ENCODE peak calls at places on chromosomes 13 and 19, in seven cellular contexts. V, D, U, P, J, L and R are unnamed samples. For H3K9me3, the result is how much of the 10 kb centered on the place peaks cover.

GRCh38 chr19:58261968-58262921 is 16.5 kb upstream of the ZNF8 start:
- DNase-seq in V (no peak), D (no peak), U (no peak), P (no peak), J (no peak), L (no peak), R (no peak)

GRCh38 chr13:52195052-52195837 is 35.8 kb upstream of the NEK3 start:
- DNase-seq in V (peak), D (peak), U (peak), P (peak), J (peak), L (peak), R (peak)

GRCh38 chr13:71417205-71417604 is 449.8 kb downstream of the DACH1 start:
- DNase-seq in V (no peak), D (no peak), U (no peak), P (peak), J (no peak), L (no peak), R (no peak)

GRCh38 chr19:15315101-15315500 is 17.2 kb downstream of the BRD4 start:
- DNase-seq in V (no peak), D (no peak), U (no peak), P (no peak), J (no peak), L (no peak), R (no peak)

GRCh38 chr13:30906411-30906990 is 430 bp downstream of the MEDAG start:
- DNase-seq in V (peak), D (no peak), U (no peak), P (peak), J (no peak), L (no peak), R (no peak)

GRCh38 chr19:18708452-18709231 is 25.2 kb downstream of the CRTC1 start:
- DNase-seq in V (no peak), D (peak), U (no peak), P (no peak), J (no peak), L (no peak), R (no peak)

GRCh38 chr19:16208064-16208759 is 10.5 kb downstream of the AP1M1 start:
- DNase-seq in V (no peak), D (no peak), U (no peak), P (no peak), J (no peak), L (no peak), R (no peak)

GRCh38 chr13:28129911-28130693 is 8.2 kb upstream of the PAN3 start:
- DNase-seq in V (no peak), D (no peak), U (no peak), P (no peak), J (no peak), L (no peak), R (no peak)

GRCh38 chr19:42634409-42635232 is 39.9 kb upstream of the CEACAM8 start:
- DNase-seq in V (no peak), D (no peak), U (no peak), P (no peak), J (no peak), L (no peak), R (no peak)

GRCh38 chr19:42473686-42474085 is 30.9 kb upstream of the CXCL17 start:
- DNase-seq in V (no peak), D (no peak), U (no peak), P (no peak), J (no peak), L (no peak), R (no peak)

GRCh38 chr13:114055766-114056165 is 76.7 kb downstream of the RASA3 start:
- DNase-seq in V (no peak), D (no peak), U (no peak), P (no peak), J (no peak), L (no peak), R (no peak)

GRCh38 chr19:47719047-47719885 is 6.0 kb downstream of the EHD2 start:
- DNase-seq in V (peak), D (peak), U (peak), P (peak), J (no peak), L (peak), R (peak)

GRCh38 chr13:89982406-89983085 is 1364.9 kb upstream of the MIR17HG start:
- DNase-seq in V (no peak), D (no peak), U (no peak), P (peak), J (no peak), L (no peak), R (no peak)

GRCh38 chr13:44396295-44396962 is 22.8 kb downstream of the SERP2 start:
- DNase-seq in V (no peak), D (no peak), U (no peak), P (no peak), J (no peak), L (no peak), R (no peak)

GRCh38 chr13:33455291-33455690 is 169.7 kb upstream of the STARD13 start:
- DNase-seq in V (no peak), D (no peak), U (no peak), P (no peak), J (no peak), L (no peak), R (no peak)

GRCh38 chr19:11767633-11768133 is 883 bp downstream of the ZNF441 start:
- DNase-seq in V (peak), D (peak), U (no peak), P (peak), J (no peak), L (peak), R (peak)

GRCh38 chr13:27920677-27921420 is 1.0 kb downstream of the PDX1 start:
- DNase-seq in V (no peak), D (no peak), U (no peak), P (no peak), J (no peak), L (no peak), R (no peak)

GRCh38 chr19:17420267-17420924 is 549 bp downstream of the MVB12A start:
- DNase-seq in V (peak), D (peak), U (no peak), P (no peak), J (no peak), L (peak), R (peak)

GRCh38 chr13:48950507-48950886 is 25.2 kb upstream of the FNDC3A start:
- DNase-seq in V (no peak), D (no peak), U (no peak), P (peak), J (no peak), L (no peak), R (no peak)

GRCh38 chr13:81058916-81059290 is 718.0 kb upstream of the SPRY2 start:
- DNase-seq in V (no peak), D (no peak), U (no peak), P (peak), J (no peak), L (no peak), R (no peak)

GRCh38 chr19:6712692-6713670 is 7.5 kb downstream of the C3 start:
- DNase-seq in V (no peak), D (no peak), U (no peak), P (no peak), J (no peak), L (peak), R (no peak)

GRCh38 chr13:50126378-50127016 is 111.3 kb downstream of the KCNRG start:
- DNase-seq in V (no peak), D (no peak), U (no peak), P (no peak), J (no peak), L (no peak), R (peak)

GRCh38 chr13:28530729-28531194 is 35.8 kb upstream of the FLT1 start:
- DNase-seq in V (no peak), D (no peak), U (no peak), P (no peak), J (no peak), L (no peak), R (no peak)

GRCh38 chr13:29505950-29506349 is 89.5 kb downstream of the SLC7A1 start:
- DNase-seq in V (no peak), D (no peak), U (no peak), P (no peak), J (no peak), L (no peak), R (no peak)

GRCh38 chr13:111361046-111361872 is 40.8 kb downstream of the TEX29 start:
- DNase-seq in V (no peak), D (no peak), U (no peak), P (no peak), J (no peak), L (no peak), R (no peak)

GRCh38 chr13:114212096-114212495 is 22.6 kb upstream of the CDC16 start:
- DNase-seq in V (no peak), D (no peak), U (no peak), P (peak), J (no peak), L (no peak), R (no peak)

GRCh38 chr13:31179754-31180153 is 18.1 kb upstream of the HSPH1 start:
- DNase-seq in V (no peak), D (no peak), U (no peak), P (no peak), J (no peak), L (no peak), R (no peak)

GRCh38 chr19:2578391-2578826 is 102.5 kb downstream of the GADD45B start:
- DNase-seq in V (no peak), D (no peak), U (no peak), P (peak), J (no peak), L (no peak), R (peak)

GRCh38 chr19:11137542-11138384 is 17.8 kb downstream of the SPC24 start:
- DNase-seq in V (peak), D (peak), U (peak), P (peak), J (peak), L (peak), R (peak)

GRCh38 chr19:45340232-45340898 is at the start of gene KLC3:
- DNase-seq in V (no peak), D (no peak), U (no peak), P (no peak), J (peak), L (peak), R (peak)

GRCh38 chr13:99657848-99658265 is 156.6 kb downstream of the TM9SF2 start:
- DNase-seq in V (peak), D (peak), U (no peak), P (peak), J (peak), L (peak), R (peak)

GRCh38 chr13:86569119-86569518 is 769.9 kb upstream of the SLITRK6 start:
- DNase-seq in V (no peak), D (no peak), U (no peak), P (peak), J (no peak), L (no peak), R (no peak)

GRCh38 chr13:62358646-62358932 is 942.9 kb upstream of the PCDH20 start:
- DNase-seq in V (no peak), D (no peak), U (no peak), P (no peak), J (no peak), L (no peak), R (no peak)

GRCh38 chr19:368624-369020 is 24.0 kb upstream of the MIER2 start:
- DNase-seq in V (no peak), D (no peak), U (no peak), P (no peak), J (no peak), L (no peak), R (no peak)

GRCh38 chr13:44575741-44576395 is at the start of gene TSC22D1:
- DNase-seq in V (peak), D (peak), U (no peak), P (peak), J (peak), L (peak), R (peak)

GRCh38 chr19:2270157-2270571 is 11.8 kb downstream of the PEAK3 start:
- DNase-seq in V (peak), D (peak), U (no peak), P (no peak), J (no peak), L (peak), R (peak)

GRCh38 chr13:32381539-32381938 is 46.4 kb downstream of the N4BP2L1 start:
- DNase-seq in V (no peak), D (no peak), U (no peak), P (peak), J (no peak), L (no peak), R (no peak)

GRCh38 chr19:6737284-6737872 is at the start of gene GPR108:
- DNase-seq in V (peak), D (peak), U (peak), P (peak), J (peak), L (peak), R (peak)

GRCh38 chr13:39876258-39876657 is 220.8 kb downstream of the COG6 start:
- DNase-seq in V (no peak), D (no peak), U (no peak), P (peak), J (no peak), L (no peak), R (no peak)

GRCh38 chr19:56562766-56563165 is 4.5 kb upstream of the ZNF470 start:
- DNase-seq in V (no peak), D (no peak), U (no peak), P (no peak), J (no peak), L (no peak), R (no peak)

GRCh38 chr19:56566904-56567273 is 379 bp upstream of the ZNF470 start:
- DNase-seq in V (peak), D (peak), U (peak), P (no peak), J (no peak), L (peak), R (peak)

GRCh38 chr19:56567274-56568120 is at the start of gene ZNF470:
- DNase-seq in V (peak), D (peak), U (peak), P (peak), J (peak), L (peak), R (peak)
- H3K9me3 ChIP-seq in V (half or more), D (half or more), U (half or more), P (under half), J (under half), L (half or more), R (under half)

GRCh38 chr19:52473655-52474350 is 20.4 kb downstream of the ZNF578 start:
- DNase-seq in V (no peak), D (no peak), U (no peak), P (no peak), J (no peak), L (no peak), R (no peak)

DNA sequence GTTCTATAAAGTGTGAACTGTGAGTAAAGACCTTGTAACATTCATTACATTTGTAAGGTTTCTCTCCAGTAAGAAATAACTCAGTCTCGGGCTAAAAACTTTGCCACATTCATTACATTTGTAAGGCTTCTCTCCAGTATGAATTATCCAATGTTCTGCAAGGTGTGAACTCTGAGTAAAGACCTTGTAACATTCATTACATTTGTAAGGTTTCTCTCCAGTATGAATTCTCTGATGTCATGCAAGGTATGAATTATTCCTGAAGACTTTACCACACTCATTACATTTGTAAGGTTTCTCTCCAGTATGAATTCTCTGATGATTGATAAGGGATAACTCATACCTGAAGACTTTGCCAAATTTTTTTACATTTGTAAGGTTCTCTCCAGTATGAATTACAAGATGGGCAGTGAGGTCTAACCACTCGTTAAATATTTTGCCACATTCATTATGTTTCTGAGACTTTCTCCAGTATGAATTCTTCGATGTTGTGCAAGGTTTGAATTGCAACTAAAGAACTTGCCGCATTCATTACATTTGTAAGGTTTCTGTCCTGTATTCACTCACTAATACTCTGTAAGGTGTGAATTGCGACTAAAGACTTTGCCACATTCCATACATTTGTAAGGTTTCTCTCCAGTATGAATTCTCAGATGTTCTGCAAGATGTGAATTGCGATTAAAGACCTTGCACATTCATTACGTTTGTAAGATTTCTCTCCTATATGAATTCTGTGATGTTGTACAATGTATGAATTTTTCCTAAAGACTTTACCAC is 21.2 kb downstream of the ZNF578 start:
- DNase-seq in V (no peak), D (no peak), U (no peak), P (no peak), J (no peak), L (no peak), R (no peak)
- H3K9me3 ChIP-seq in V (half or more), D (half or more), U (half or more), P (half or more), J (under half), L (half or more), R (under half)

DNA sequence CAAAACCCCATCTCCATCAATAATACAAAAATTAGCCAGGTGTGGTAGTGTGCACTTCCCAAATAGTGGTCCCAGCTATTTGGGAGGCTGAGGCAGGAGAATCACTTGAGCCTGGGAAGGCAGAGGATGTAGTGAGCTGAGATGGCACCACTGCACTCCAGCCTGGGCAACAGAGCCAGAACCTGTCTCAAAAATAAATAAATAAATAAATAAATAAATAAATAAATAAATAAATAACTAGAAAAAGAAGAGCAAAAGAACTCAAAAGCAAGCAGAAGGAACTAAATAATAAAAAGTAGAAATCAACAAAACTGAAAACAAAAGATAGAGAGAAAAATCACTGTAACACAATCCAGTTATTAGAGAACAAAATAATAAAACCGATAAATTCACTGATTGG is 12.3 kb downstream of the ZNF585A start:
- DNase-seq in V (no peak), D (no peak), U (no peak), P (no peak), J (no peak), L (no peak), R (no peak)
- H3K9me3 ChIP-seq in V (half or more), D (under half), U (half or more), P (under half), J (under half), L (half or more), R (under half)

GRCh38 chr19:37082307-37082706 is 4.1 kb downstream of the ZNF420 start:
- DNase-seq in V (no peak), D (no peak), U (no peak), P (no peak), J (no peak), L (no peak), R (no peak)

DNA sequence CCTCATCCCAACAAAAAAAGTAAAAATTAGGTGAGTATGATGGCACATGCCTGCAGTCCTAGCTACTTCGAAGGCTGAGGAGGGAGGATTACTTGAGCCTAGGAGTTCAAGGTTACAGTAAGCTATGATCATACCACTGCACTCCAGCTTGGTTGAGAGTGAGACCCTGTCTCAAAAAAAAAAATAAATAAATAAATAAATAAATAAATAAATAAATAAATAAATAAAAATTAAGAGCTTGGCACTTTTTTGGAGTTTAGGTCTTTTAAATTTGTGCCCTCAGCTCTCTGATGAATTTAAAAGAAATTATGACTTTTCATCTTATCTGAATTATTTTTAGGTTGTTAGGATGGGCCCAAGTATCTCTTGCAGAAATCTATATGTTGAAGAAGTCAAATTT is 8.9 kb downstream of the ZNF420 start:
- DNase-seq in V (no peak), D (no peak), U (no peak), P (no peak), J (no peak), L (no peak), R (no peak)
- H3K9me3 ChIP-seq in V (half or more), D (under half), U (half or more), P (under half), J (under half), L (half or more), R (under half)

DNA sequence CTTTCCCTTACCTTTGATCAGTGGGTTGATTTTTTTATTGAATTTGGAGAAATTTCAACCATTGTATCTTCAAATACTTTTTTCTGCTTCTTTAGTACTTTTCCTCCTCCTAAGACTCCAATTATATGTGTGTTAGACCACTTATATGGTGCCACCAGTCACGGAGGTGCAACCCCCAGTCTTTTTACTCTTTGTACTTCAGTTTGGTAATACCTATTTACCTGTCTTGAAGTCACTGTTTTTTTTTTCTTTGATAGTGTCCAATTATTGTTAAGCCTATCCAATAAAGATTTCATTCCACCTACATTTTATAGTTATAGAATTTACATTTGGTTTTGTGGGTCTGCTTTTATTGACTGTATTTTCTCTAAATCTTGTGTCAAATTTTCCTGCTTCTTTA is 14.9 kb downstream of the ZNF283 start:
- DNase-seq in V (no peak), D (no peak), U (no peak), P (no peak), J (no peak), L (no peak), R (no peak)
- H3K9me3 ChIP-seq in V (half or more), D (half or more), U (half or more), P (under half), J (under half), L (half or more), R (under half)

GRCh38 chr19:4851551-4852290 is 15.7 kb downstream of the PLIN3 start:
- DNase-seq in V (peak), D (peak), U (peak), P (no peak), J (peak), L (peak), R (peak)

GRCh38 chr19:4849019-4849418 is 17.5 kb upstream of the TICAM1 start:
- DNase-seq in V (no peak), D (no peak), U (no peak), P (no peak), J (no peak), L (no peak), R (no peak)

GRCh38 chr19:4847190-4847973 is 15.9 kb upstream of the TICAM1 start:
- DNase-seq in V (no peak), D (no peak), U (no peak), P (no peak), J (no peak), L (no peak), R (no peak)

GRCh38 chr19:4852484-4852883 is 15.0 kb downstream of the PLIN3 start:
- DNase-seq in V (no peak), D (no peak), U (no peak), P (no peak), J (no peak), L (no peak), R (no peak)
- H3K9me3 ChIP-seq in V (under half), D (under half), U (under half), P (under half), J (under half), L (under half), R (under half)

DNA sequence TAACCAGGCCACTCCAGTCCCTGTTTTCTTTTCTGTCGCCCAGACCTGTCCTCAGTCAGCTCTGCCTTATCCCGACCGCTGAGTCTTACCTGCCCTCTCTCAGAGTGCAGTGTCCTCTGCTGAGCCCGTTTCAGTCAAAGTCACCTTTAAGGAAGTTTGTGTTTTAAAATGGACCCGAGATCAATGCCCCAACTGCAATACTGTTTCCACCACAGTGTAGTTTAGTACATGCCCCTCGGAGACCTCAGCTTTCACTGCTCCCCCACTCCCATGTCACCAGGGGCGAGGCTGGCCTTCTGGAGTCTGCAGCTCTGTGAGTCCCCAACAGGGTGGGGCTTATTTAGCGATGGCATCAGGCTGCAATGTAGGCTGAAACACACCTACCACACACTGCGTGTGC is 248.4 kb upstream of the TSHZ3 start:
- DNase-seq in V (no peak), D (no peak), U (no peak), P (no peak), J (no peak), L (no peak), R (no peak)
- H3K9me3 ChIP-seq in V (under half), D (under half), U (under half), P (under half), J (under half), L (under half), R (under half)